ENCODE peak calls at places on chromosome 5, in four cellular contexts. One of them, this sample, is unnamed.
A peak's percentile ranks its signal among the peaks of the same experiment; 100 is the strongest.

GRCh38 chr5:55418994-55419991 is 111.5 kb downstream of the MTREX start:
- DNase-seq in SK-N-SH: no peak
- DNase-seq in GM12878: no peak
- DNase-seq in K562: no peak
- DNase-seq in this sample: no peak

GRCh38 chr5:124104813-124105212 is 592.8 kb downstream of the CSNK1G3 start:
- DNase-seq in SK-N-SH: no peak
- DNase-seq in GM12878: no peak
- DNase-seq in K562: no peak
- DNase-seq in this sample: no peak

GRCh38 chr5:74326571-74327338 is 313.8 kb downstream of the ENC1 start:
- DNase-seq in SK-N-SH: no peak
- DNase-seq in GM12878: peak; percentile 92
- DNase-seq in K562: peak; percentile 44
- DNase-seq in this sample: peak; percentile 80

GRCh38 chr5:89041249-89041808 is 158.3 kb upstream of the MEF2C start:
- DNase-seq in SK-N-SH: no peak
- DNase-seq in GM12878: no peak
- DNase-seq in K562: no peak
- DNase-seq in this sample: no peak

GRCh38 chr5:143594913-143595818 is 191.7 kb upstream of the NR3C1 start:
- DNase-seq in SK-N-SH: no peak
- DNase-seq in GM12878: no peak
- DNase-seq in K562: no peak
- DNase-seq in this sample: peak; percentile 64

GRCh38 chr5:38553001-38553521 is 3.4 kb downstream of the LIFR start:
- DNase-seq in SK-N-SH: no peak
- DNase-seq in GM12878: no peak
- DNase-seq in K562: no peak
- DNase-seq in this sample: no peak

GRCh38 chr5:173055722-173055982 is 500 bp upstream of the CREBRF start:
- DNase-seq in SK-N-SH: peak; percentile 22
- DNase-seq in GM12878: no peak
- DNase-seq in K562: no peak
- DNase-seq in this sample: no peak

GRCh38 chr5:81164936-81165335 is 68.2 kb upstream of the CKMT2 start:
- DNase-seq in SK-N-SH: no peak
- DNase-seq in GM12878: no peak
- DNase-seq in K562: no peak
- DNase-seq in this sample: no peak

GRCh38 chr5:123088031-123088805 is 823 bp upstream of the PRDM6 start:
- DNase-seq in SK-N-SH: peak; percentile 68
- DNase-seq in GM12878: no peak
- DNase-seq in K562: no peak
- DNase-seq in this sample: no peak

GRCh38 chr5:172452398-172453205 is 1.7 kb downstream of the SH3PXD2B start:
- DNase-seq in SK-N-SH: peak; percentile 42
- DNase-seq in GM12878: no peak
- DNase-seq in K562: no peak
- DNase-seq in this sample: no peak

GRCh38 chr5:141846031-141846430 is 32.2 kb downstream of the PCDH1 start:
- DNase-seq in SK-N-SH: peak; percentile 82
- DNase-seq in GM12878: no peak
- DNase-seq in K562: no peak
- DNase-seq in this sample: no peak

GRCh38 chr5:673140-673836 is 19.9 kb downstream of the TPPP start:
- DNase-seq in SK-N-SH: peak; percentile 54
- DNase-seq in GM12878: no peak
- DNase-seq in K562: no peak
- DNase-seq in this sample: no peak

GRCh38 chr5:169670769-169671525 is 33.9 kb downstream of the DOCK2 start:
- DNase-seq in SK-N-SH: no peak
- DNase-seq in GM12878: peak; percentile 80
- DNase-seq in K562: no peak
- DNase-seq in this sample: no peak

GRCh38 chr5:62538017-62538942 is 40.3 kb upstream of the LRRC70 start:
- DNase-seq in SK-N-SH: no peak
- DNase-seq in GM12878: peak; percentile 17
- DNase-seq in K562: peak; percentile 35
- DNase-seq in this sample: no peak

GRCh38 chr5:149397530-149397929 is 18.4 kb upstream of the IL17B start:
- DNase-seq in SK-N-SH: no peak
- DNase-seq in GM12878: no peak
- DNase-seq in K562: no peak
- DNase-seq in this sample: peak; percentile 52

GRCh38 chr5:53934126-53934856 is 373.9 kb downstream of the NDUFS4 start:
- DNase-seq in SK-N-SH: no peak
- DNase-seq in GM12878: no peak
- DNase-seq in K562: no peak
- DNase-seq in this sample: no peak

GRCh38 chr5:32299059-32299677 is 13.6 kb downstream of the MTMR12 start:
- DNase-seq in SK-N-SH: no peak
- DNase-seq in GM12878: no peak
- DNase-seq in K562: no peak
- DNase-seq in this sample: no peak

GRCh38 chr5:139836469-139837208 is 41.0 kb downstream of the PSD2 start:
- DNase-seq in SK-N-SH: no peak
- DNase-seq in GM12878: no peak
- DNase-seq in K562: no peak
- DNase-seq in this sample: no peak

GRCh38 chr5:174733091-174733690 is 8.8 kb downstream of the MSX2 start:
- DNase-seq in SK-N-SH: no peak
- DNase-seq in GM12878: no peak
- DNase-seq in K562: no peak
- DNase-seq in this sample: no peak

GRCh38 chr5:92749943-92750342 is 831.1 kb downstream of the NR2F1-AS1 start:
- DNase-seq in SK-N-SH: no peak
- DNase-seq in GM12878: no peak
- DNase-seq in K562: no peak
- DNase-seq in this sample: peak; percentile 42

GRCh38 chr5:160188151-160188967 is 40.9 kb upstream of the FABP6 start:
- DNase-seq in SK-N-SH: no peak
- DNase-seq in GM12878: no peak
- DNase-seq in K562: peak; percentile 69
- DNase-seq in this sample: peak; percentile 27

GRCh38 chr5:133933670-133934295 is 34.6 kb downstream of the C5orf15 start:
- DNase-seq in SK-N-SH: no peak
- DNase-seq in GM12878: no peak
- DNase-seq in K562: no peak
- DNase-seq in this sample: no peak

GRCh38 chr5:56359809-56360685 is 126.9 kb upstream of the ANKRD55 start:
- DNase-seq in SK-N-SH: no peak
- DNase-seq in GM12878: no peak
- DNase-seq in K562: no peak
- DNase-seq in this sample: no peak

GRCh38 chr5:78518365-78519197 is 130.0 kb downstream of the LHFPL2 start:
- DNase-seq in SK-N-SH: no peak
- DNase-seq in GM12878: no peak
- DNase-seq in K562: no peak
- DNase-seq in this sample: peak; percentile 86

GRCh38 chr5:153352685-153353219 is 137.7 kb upstream of the GRIA1 start:
- DNase-seq in SK-N-SH: no peak
- DNase-seq in GM12878: peak; percentile 44
- DNase-seq in K562: no peak
- DNase-seq in this sample: no peak

GRCh38 chr5:145511351-145511750 is 323.8 kb downstream of the PRELID2 start:
- DNase-seq in SK-N-SH: no peak
- DNase-seq in GM12878: no peak
- DNase-seq in K562: no peak
- DNase-seq in this sample: no peak

GRCh38 chr5:3729631-3730030 is 134.0 kb downstream of the IRX1 start:
- DNase-seq in SK-N-SH: no peak
- DNase-seq in GM12878: no peak
- DNase-seq in K562: no peak
- DNase-seq in this sample: no peak

GRCh38 chr5:143583385-143583784 is 179.9 kb upstream of the NR3C1 start:
- DNase-seq in SK-N-SH: no peak
- DNase-seq in GM12878: no peak
- DNase-seq in K562: no peak
- DNase-seq in this sample: no peak

GRCh38 chr5:59174248-59174844 is 591.5 kb downstream of the RAB3C start:
- DNase-seq in SK-N-SH: peak; percentile 54
- DNase-seq in GM12878: no peak
- DNase-seq in K562: peak; percentile 20
- DNase-seq in this sample: peak; percentile 88

GRCh38 chr5:2550479-2550878 is 201.0 kb downstream of the IRX2 start:
- DNase-seq in SK-N-SH: no peak
- DNase-seq in GM12878: no peak
- DNase-seq in K562: no peak
- DNase-seq in this sample: no peak

GRCh38 chr5:15992918-15993317 is 186.7 kb downstream of the MARCHF11 start:
- DNase-seq in SK-N-SH: no peak
- DNase-seq in GM12878: no peak
- DNase-seq in K562: no peak
- DNase-seq in this sample: no peak

GRCh38 chr5:1479581-1480188 is 34.4 kb upstream of the SLC6A3 start:
- DNase-seq in SK-N-SH: peak; percentile 87
- DNase-seq in GM12878: no peak
- DNase-seq in K562: peak; percentile 83
- DNase-seq in this sample: peak; percentile 40

GRCh38 chr5:150298701-150299451 is 3.8 kb downstream of the ARSI start:
- DNase-seq in SK-N-SH: no peak
- DNase-seq in GM12878: no peak
- DNase-seq in K562: no peak
- DNase-seq in this sample: peak; percentile 67

GRCh38 chr5:84392836-84393235 is 8.2 kb upstream of the EDIL3 start:
- DNase-seq in SK-N-SH: no peak
- DNase-seq in GM12878: no peak
- DNase-seq in K562: no peak
- DNase-seq in this sample: no peak

GRCh38 chr5:139795074-139796001 is at the start of gene PSD2:
- DNase-seq in SK-N-SH: peak; percentile 89
- DNase-seq in GM12878: no peak
- DNase-seq in K562: peak; percentile 43
- DNase-seq in this sample: no peak

GRCh38 chr5:179553875-179554274 is 3.5 kb downstream of the RUFY1 start:
- DNase-seq in SK-N-SH: no peak
- DNase-seq in GM12878: no peak
- DNase-seq in K562: no peak
- DNase-seq in this sample: no peak

GRCh38 chr5:179553006-179553405 is 2.7 kb downstream of the RUFY1 start:
- DNase-seq in SK-N-SH: no peak
- DNase-seq in GM12878: no peak
- DNase-seq in K562: no peak
- DNase-seq in this sample: no peak

GRCh38 chr5:179549973-179550510 is 312 bp upstream of the RUFY1 start:
- DNase-seq in SK-N-SH: peak; percentile 59
- DNase-seq in GM12878: peak; percentile 19
- DNase-seq in K562: no peak
- DNase-seq in this sample: no peak

GRCh38 chr5:179554981-179555380 is 4.6 kb downstream of the RUFY1 start:
- DNase-seq in SK-N-SH: no peak
- DNase-seq in GM12878: no peak
- DNase-seq in K562: no peak
- DNase-seq in this sample: no peak

GRCh38 chr5:179550511-179551342 is at the start of gene RUFY1:
- DNase-seq in SK-N-SH: peak; percentile 96
- DNase-seq in GM12878: peak; percentile 20
- DNase-seq in K562: peak; percentile 90
- DNase-seq in this sample: peak; percentile 82
- TF ChIP-seq REST in SK-N-SH: no peak
- TF ChIP-seq REST in GM12878: no peak
- TF ChIP-seq REST in K562: no peak
- TF ChIP-seq REST in this sample: no peak

GRCh38 chr5:137954131-137954879 is 65.0 kb downstream of the PKD2L2 start:
- DNase-seq in SK-N-SH: peak; percentile 14
- DNase-seq in GM12878: no peak
- DNase-seq in K562: no peak
- DNase-seq in this sample: peak; percentile 55
- TF ChIP-seq RCOR1 in SK-N-SH: no peak
- TF ChIP-seq RCOR1 in GM12878: no peak
- TF ChIP-seq RCOR1 in K562: no peak
- TF ChIP-seq RCOR1 in this sample: no peak

DNA sequence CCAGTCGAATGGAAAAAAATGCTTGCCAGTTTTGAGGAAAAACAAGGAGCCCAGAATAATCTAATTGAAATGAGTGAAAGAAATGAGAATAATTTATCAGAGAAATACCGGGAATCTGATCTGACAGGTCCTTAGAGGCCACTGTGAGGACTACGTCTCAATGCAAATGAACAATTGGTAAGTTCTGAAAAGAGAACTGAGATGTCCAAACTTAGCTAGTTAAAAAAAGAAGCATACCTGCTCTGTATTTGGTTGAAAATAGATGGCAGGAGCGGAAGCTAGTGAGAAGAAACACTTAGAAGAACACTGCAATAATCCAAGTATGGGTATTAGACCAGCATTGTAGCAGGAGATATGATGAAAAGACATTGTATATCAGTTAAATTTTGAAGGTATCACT is 161.2 kb downstream of the CDH9 start:
- DNase-seq in SK-N-SH: no peak
- DNase-seq in GM12878: no peak
- DNase-seq in K562: no peak
- DNase-seq in this sample: no peak
- H3K4me3 ChIP-seq in SK-N-SH: no peak overlapping the region
- H3K4me3 ChIP-seq in GM12878: no peak overlapping the region
- H3K4me3 ChIP-seq in K562: no peak overlapping the region
- H3K4me3 ChIP-seq in this sample: no peak overlapping the region

GRCh38 chr5:178202541-178202940 is 1.8 kb upstream of the HNRNPAB start:
- DNase-seq in SK-N-SH: no peak
- DNase-seq in GM12878: no peak
- DNase-seq in K562: no peak
- DNase-seq in this sample: no peak

GRCh38 chr5:178201927-178202235 is 2.5 kb upstream of the HNRNPAB start:
- DNase-seq in SK-N-SH: no peak
- DNase-seq in GM12878: no peak
- DNase-seq in K562: no peak
- DNase-seq in this sample: no peak

GRCh38 chr5:178198706-178199105 is 5.6 kb upstream of the HNRNPAB start:
- DNase-seq in SK-N-SH: no peak
- DNase-seq in GM12878: no peak
- DNase-seq in K562: no peak
- DNase-seq in this sample: no peak

GRCh38 chr5:178201221-178201926 is 3.0 kb upstream of the HNRNPAB start:
- DNase-seq in SK-N-SH: no peak
- DNase-seq in GM12878: no peak
- DNase-seq in K562: no peak
- DNase-seq in this sample: no peak

GRCh38 chr5:178199581-178200434 is 4.5 kb upstream of the HNRNPAB start:
- DNase-seq in SK-N-SH: no peak
- DNase-seq in GM12878: no peak
- DNase-seq in K562: no peak
- DNase-seq in this sample: no peak
- TF ChIP-seq REST in SK-N-SH: no peak
- TF ChIP-seq REST in GM12878: no peak
- TF ChIP-seq REST in K562: no peak
- TF ChIP-seq REST in this sample: no peak

GRCh38 chr5:94667937-94668336 is 49.5 kb downstream of the SLF1 start:
- DNase-seq in SK-N-SH: no peak
- DNase-seq in GM12878: no peak
- DNase-seq in K562: no peak
- DNase-seq in this sample: no peak
- TF ChIP-seq RCOR1 in SK-N-SH: no peak
- TF ChIP-seq RCOR1 in GM12878: no peak
- TF ChIP-seq RCOR1 in K562: no peak
- TF ChIP-seq RCOR1 in this sample: no peak

This sample was measured in A549.